ENCODE peak calls at places on chromosomes 2 and 18, in nine cellular contexts. One of them, this sample, is unnamed.

GRCh38 chr2:144211826-144212225 is 308.1 kb downstream of the ZEB2 start:
- DNase-seq in stomach: no peak
- DNase-seq in aorta: no peak
- DNase-seq in hepatocyte: no peak
- DNase-seq in keratinocyte: no peak
- DNase-seq in neuronal stem cell: no peak
- DNase-seq in fibroblast of lung: no peak
- DNase-seq in heart left ventricle: no peak
- DNase-seq in CD8-positive, alpha-beta memory T cell: no peak
- DNase-seq in this sample: no peak

GRCh38 chr2:501130-501529 is 176.1 kb downstream of the TMEM18 start:
- DNase-seq in stomach: no peak
- DNase-seq in aorta: no peak
- DNase-seq in hepatocyte: no peak
- DNase-seq in keratinocyte: no peak
- DNase-seq in neuronal stem cell: no peak
- DNase-seq in fibroblast of lung: no peak
- DNase-seq in heart left ventricle: no peak
- DNase-seq in CD8-positive, alpha-beta memory T cell: no peak
- DNase-seq in this sample: no peak

GRCh38 chr2:156115338-156115737 is 217.2 kb downstream of the NR4A2 start:
- DNase-seq in stomach: no peak
- DNase-seq in aorta: no peak
- DNase-seq in hepatocyte: no peak
- DNase-seq in keratinocyte: no peak
- DNase-seq in neuronal stem cell: no peak
- DNase-seq in fibroblast of lung: no peak
- DNase-seq in heart left ventricle: no peak
- DNase-seq in CD8-positive, alpha-beta memory T cell: no peak
- DNase-seq in this sample: no peak

GRCh38 chr2:178413472-178414265 is 37.3 kb downstream of the PRKRA start:
- DNase-seq in stomach: peak; percentile 67
- DNase-seq in aorta: peak; percentile 93
- DNase-seq in hepatocyte: peak; percentile 74
- DNase-seq in keratinocyte: no peak
- DNase-seq in neuronal stem cell: peak; percentile 69
- DNase-seq in fibroblast of lung: peak; percentile 74
- DNase-seq in heart left ventricle: peak; percentile 77
- DNase-seq in CD8-positive, alpha-beta memory T cell: peak; percentile 77
- DNase-seq in this sample: peak; percentile 28

GRCh38 chr18:48302736-48303135 is 106.4 kb downstream of the ZBTB7C start:
- DNase-seq in stomach: no peak
- DNase-seq in aorta: no peak
- DNase-seq in hepatocyte: no peak
- DNase-seq in keratinocyte: no peak
- DNase-seq in neuronal stem cell: no peak
- DNase-seq in fibroblast of lung: no peak
- DNase-seq in heart left ventricle: no peak
- DNase-seq in CD8-positive, alpha-beta memory T cell: no peak
- DNase-seq in this sample: no peak

GRCh38 chr18:23237524-23238151 is 102.4 kb downstream of the CABLES1 start:
- DNase-seq in stomach: peak; percentile 57
- DNase-seq in aorta: peak; percentile 87
- DNase-seq in hepatocyte: no peak
- DNase-seq in keratinocyte: no peak
- DNase-seq in neuronal stem cell: no peak
- DNase-seq in fibroblast of lung: peak; percentile 41
- DNase-seq in heart left ventricle: peak; percentile 52
- DNase-seq in CD8-positive, alpha-beta memory T cell: peak; percentile 21
- DNase-seq in this sample: no peak

GRCh38 chr18:9103488-9103887 is 989 bp downstream of the NDUFV2 start:
- DNase-seq in stomach: no peak
- DNase-seq in aorta: no peak
- DNase-seq in hepatocyte: peak; percentile 33
- DNase-seq in keratinocyte: no peak
- DNase-seq in neuronal stem cell: no peak
- DNase-seq in fibroblast of lung: peak; percentile 64
- DNase-seq in heart left ventricle: no peak
- DNase-seq in CD8-positive, alpha-beta memory T cell: peak; percentile 19
- DNase-seq in this sample: no peak

GRCh38 chr2:101463885-101464653 is 10.8 kb downstream of the RFX8 start:
- DNase-seq in stomach: no peak
- DNase-seq in aorta: no peak
- DNase-seq in hepatocyte: no peak
- DNase-seq in keratinocyte: no peak
- DNase-seq in neuronal stem cell: no peak
- DNase-seq in fibroblast of lung: peak; percentile 94
- DNase-seq in heart left ventricle: no peak
- DNase-seq in CD8-positive, alpha-beta memory T cell: no peak
- DNase-seq in this sample: no peak

GRCh38 chr2:20317690-20318089 is 33.0 kb downstream of the PUM2 start:
- DNase-seq in stomach: no peak
- DNase-seq in aorta: no peak
- DNase-seq in hepatocyte: no peak
- DNase-seq in keratinocyte: no peak
- DNase-seq in neuronal stem cell: no peak
- DNase-seq in fibroblast of lung: no peak
- DNase-seq in heart left ventricle: no peak
- DNase-seq in CD8-positive, alpha-beta memory T cell: no peak
- DNase-seq in this sample: no peak

DNA sequence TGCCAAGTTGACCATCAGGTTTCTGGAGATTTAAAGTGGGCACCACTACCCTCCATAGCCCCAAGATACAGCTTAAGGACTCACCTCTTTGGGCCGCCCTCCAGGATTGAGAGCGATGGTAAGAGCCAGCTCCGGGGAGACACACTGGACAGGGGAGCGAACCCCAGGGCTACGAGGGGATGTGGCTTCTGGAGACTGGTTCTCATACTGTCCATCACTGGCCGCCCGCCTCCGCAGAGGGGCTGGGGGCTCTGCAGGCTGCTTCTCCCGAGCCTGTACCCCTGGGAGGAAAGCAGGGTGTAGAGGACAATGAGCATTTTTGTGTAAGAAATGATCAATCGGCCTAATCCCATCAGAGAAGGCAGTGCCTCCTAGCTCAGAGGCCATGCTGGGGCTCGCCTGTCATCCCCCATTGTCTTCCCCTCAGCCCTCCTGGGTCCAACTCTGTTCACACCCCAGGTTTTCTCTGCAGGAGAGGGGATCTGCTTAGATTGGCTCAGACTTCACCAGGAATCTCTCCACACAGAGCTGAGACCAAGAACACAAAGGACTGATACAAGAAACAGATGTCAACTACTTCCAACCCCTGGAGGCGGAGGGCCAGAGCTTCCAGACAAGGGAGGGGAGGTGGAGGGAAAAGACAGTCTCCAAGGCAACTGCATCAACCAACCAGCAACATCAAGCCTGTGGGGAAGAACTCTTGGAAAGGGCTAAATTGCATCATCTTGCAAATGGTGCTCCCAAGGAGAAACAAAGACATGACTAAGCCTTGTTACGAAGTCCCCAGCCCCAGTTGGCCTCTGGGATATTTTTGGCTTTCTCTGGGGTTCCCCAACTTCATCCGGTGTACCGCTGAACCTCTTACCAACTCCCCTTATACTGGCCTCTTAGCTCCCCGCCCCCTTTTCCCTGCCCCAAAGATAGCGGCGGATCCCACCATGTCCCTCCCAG is 166.6 kb downstream of the TNS1 start:
- DNase-seq in stomach: no peak
- DNase-seq in aorta: no peak
- DNase-seq in hepatocyte: peak; percentile 69
- DNase-seq in keratinocyte: no peak
- DNase-seq in neuronal stem cell: peak; percentile 62
- DNase-seq in fibroblast of lung: peak; percentile 92
- DNase-seq in heart left ventricle: peak; percentile 84
- DNase-seq in CD8-positive, alpha-beta memory T cell: no peak
- DNase-seq in this sample: no peak
- H3K27me3 ChIP-seq in stomach: no peaks in the 10 kb centered on the region
- H3K27me3 ChIP-seq in aorta: no peaks in the 10 kb centered on the region
- H3K27me3 ChIP-seq in hepatocyte: no peaks in the 10 kb centered on the region
- H3K27me3 ChIP-seq in keratinocyte: no peaks in the 10 kb centered on the region
- H3K27me3 ChIP-seq in neuronal stem cell: no peaks in the 10 kb centered on the region
- H3K27me3 ChIP-seq in fibroblast of lung: no peaks in the 10 kb centered on the region
- H3K27me3 ChIP-seq in heart left ventricle: no peaks in the 10 kb centered on the region
- H3K27me3 ChIP-seq in CD8-positive, alpha-beta memory T cell: no peaks in the 10 kb centered on the region
- H3K27me3 ChIP-seq in this sample: no peaks in the 10 kb centered on the region

DNA sequence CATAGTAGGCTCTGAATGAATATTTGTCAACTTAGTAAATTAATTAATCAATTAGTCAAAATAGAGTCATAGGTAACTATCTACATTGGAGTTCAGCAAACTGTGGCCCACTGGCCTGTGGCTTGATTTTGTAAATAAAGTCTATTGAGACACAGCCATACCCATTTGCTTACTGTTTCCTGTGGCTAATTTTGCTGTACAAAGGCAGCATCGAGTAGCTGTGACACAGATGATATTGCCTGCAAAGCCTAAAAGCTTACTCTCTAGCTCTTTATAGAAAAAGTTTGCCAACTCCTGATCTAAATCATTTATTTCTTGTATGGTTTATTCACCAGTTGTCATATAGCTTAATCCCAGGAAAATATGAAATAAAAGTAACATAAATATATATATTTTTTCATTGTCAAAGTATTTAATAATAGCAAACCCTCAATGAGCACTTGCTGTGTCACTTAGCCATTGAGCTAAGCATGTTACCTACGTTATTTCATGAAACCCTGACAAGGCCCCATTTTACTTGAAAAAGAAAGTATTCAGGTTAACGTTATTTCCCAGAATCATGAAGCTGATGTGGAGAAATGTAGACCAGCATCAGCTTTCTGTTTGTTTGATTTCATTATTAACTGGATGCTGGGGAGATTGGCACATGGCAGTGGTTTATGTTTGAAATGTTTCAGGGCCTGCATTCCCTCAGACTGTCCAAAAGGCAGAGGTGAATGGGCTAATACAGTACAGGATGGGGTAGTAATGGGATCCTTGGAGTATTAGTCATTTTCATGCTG is 69.6 kb downstream of the ICOS start:
- DNase-seq in stomach: no peak
- DNase-seq in aorta: no peak
- DNase-seq in hepatocyte: no peak
- DNase-seq in keratinocyte: no peak
- DNase-seq in neuronal stem cell: no peak
- DNase-seq in fibroblast of lung: no peak
- DNase-seq in heart left ventricle: no peak
- DNase-seq in CD8-positive, alpha-beta memory T cell: no peak
- DNase-seq in this sample: no peak
- H3K4me3 ChIP-seq in stomach: no peak overlapping the region
- H3K4me3 ChIP-seq in aorta: no peak overlapping the region
- H3K4me3 ChIP-seq in hepatocyte: no peak overlapping the region
- H3K4me3 ChIP-seq in keratinocyte: no peak overlapping the region
- H3K4me3 ChIP-seq in neuronal stem cell: no peak overlapping the region
- H3K4me3 ChIP-seq in fibroblast of lung: no peak overlapping the region
- H3K4me3 ChIP-seq in heart left ventricle: no peak overlapping the region
- H3K4me3 ChIP-seq in CD8-positive, alpha-beta memory T cell: no peak overlapping the region
- H3K4me3 ChIP-seq in this sample: no peak overlapping the region

DNA sequence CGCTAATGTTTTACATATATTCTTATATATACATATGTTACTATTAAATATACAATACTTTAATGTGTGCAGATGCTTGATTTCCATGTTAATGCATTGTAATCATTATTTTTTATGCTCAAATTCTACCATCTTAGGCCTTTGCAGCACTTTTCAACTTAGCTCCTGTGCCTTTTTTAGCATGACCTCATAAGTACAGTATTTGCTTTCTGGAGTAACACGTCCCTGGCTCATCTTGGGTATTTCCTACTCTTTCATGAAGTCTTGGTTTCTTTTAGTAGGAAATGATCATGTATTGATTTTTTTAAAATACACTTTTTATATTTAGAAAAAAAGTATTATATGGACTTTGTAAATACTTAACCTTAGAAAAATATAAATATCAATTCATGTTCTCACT is 36.5 kb downstream of the CAB39 start:
- DNase-seq in stomach: no peak
- DNase-seq in aorta: no peak
- DNase-seq in hepatocyte: no peak
- DNase-seq in keratinocyte: no peak
- DNase-seq in neuronal stem cell: no peak
- DNase-seq in fibroblast of lung: peak; percentile 37
- DNase-seq in heart left ventricle: no peak
- DNase-seq in CD8-positive, alpha-beta memory T cell: no peak
- DNase-seq in this sample: no peak
- H3K27me3 ChIP-seq in stomach: no peaks in the 10 kb centered on the region
- H3K27me3 ChIP-seq in aorta: no peaks in the 10 kb centered on the region
- H3K27me3 ChIP-seq in hepatocyte: no peaks in the 10 kb centered on the region
- H3K27me3 ChIP-seq in keratinocyte: no peaks in the 10 kb centered on the region
- H3K27me3 ChIP-seq in neuronal stem cell: no peaks in the 10 kb centered on the region
- H3K27me3 ChIP-seq in fibroblast of lung: no peaks in the 10 kb centered on the region
- H3K27me3 ChIP-seq in heart left ventricle: no peaks in the 10 kb centered on the region
- H3K27me3 ChIP-seq in CD8-positive, alpha-beta memory T cell: no peaks in the 10 kb centered on the region
- H3K27me3 ChIP-seq in this sample: no peaks in the 10 kb centered on the region

GRCh38 chr2:105752691-105753090 is 8.0 kb downstream of the NCK2 start:
- DNase-seq in stomach: no peak
- DNase-seq in aorta: no peak
- DNase-seq in hepatocyte: no peak
- DNase-seq in keratinocyte: no peak
- DNase-seq in neuronal stem cell: no peak
- DNase-seq in fibroblast of lung: no peak
- DNase-seq in heart left ventricle: no peak
- DNase-seq in CD8-positive, alpha-beta memory T cell: no peak
- DNase-seq in this sample: no peak

GRCh38 chr2:105754999-105755398 is 10.3 kb downstream of the NCK2 start:
- DNase-seq in stomach: no peak
- DNase-seq in aorta: no peak
- DNase-seq in hepatocyte: no peak
- DNase-seq in keratinocyte: no peak
- DNase-seq in neuronal stem cell: no peak
- DNase-seq in fibroblast of lung: no peak
- DNase-seq in heart left ventricle: no peak
- DNase-seq in CD8-positive, alpha-beta memory T cell: no peak
- DNase-seq in this sample: no peak

GRCh38 chr2:105754011-105754410 is 9.3 kb downstream of the NCK2 start:
- DNase-seq in stomach: no peak
- DNase-seq in aorta: no peak
- DNase-seq in hepatocyte: no peak
- DNase-seq in keratinocyte: no peak
- DNase-seq in neuronal stem cell: no peak
- DNase-seq in fibroblast of lung: no peak
- DNase-seq in heart left ventricle: no peak
- DNase-seq in CD8-positive, alpha-beta memory T cell: peak; percentile 66
- DNase-seq in this sample: no peak

GRCh38 chr2:105751272-105751671 is 6.6 kb downstream of the NCK2 start:
- DNase-seq in stomach: no peak
- DNase-seq in aorta: no peak
- DNase-seq in hepatocyte: no peak
- DNase-seq in keratinocyte: no peak
- DNase-seq in neuronal stem cell: no peak
- DNase-seq in fibroblast of lung: no peak
- DNase-seq in heart left ventricle: no peak
- DNase-seq in CD8-positive, alpha-beta memory T cell: no peak
- DNase-seq in this sample: no peak

DNA sequence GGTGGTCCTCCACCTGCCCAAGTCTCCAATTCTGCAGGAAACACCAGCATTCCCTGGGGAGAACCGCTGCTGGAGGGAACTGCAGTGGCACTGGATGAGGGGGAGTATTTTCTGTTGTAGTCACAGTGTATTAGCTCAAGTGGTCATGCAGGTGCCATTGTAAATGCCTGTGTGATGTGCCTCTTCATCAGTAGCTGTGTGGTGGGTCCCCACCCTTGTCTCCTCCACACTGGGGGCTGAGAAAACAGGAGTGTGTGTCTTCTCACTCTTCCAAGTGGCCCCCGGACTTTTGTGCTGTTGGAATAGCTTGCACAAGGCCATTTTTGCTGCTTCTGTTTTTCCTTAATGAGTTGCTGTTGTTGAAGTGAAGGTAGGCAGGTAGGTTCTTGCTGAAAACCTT is 8.7 kb downstream of the NCK2 start:
- DNase-seq in stomach: no peak
- DNase-seq in aorta: no peak
- DNase-seq in hepatocyte: no peak
- DNase-seq in keratinocyte: no peak
- DNase-seq in neuronal stem cell: no peak
- DNase-seq in fibroblast of lung: no peak
- DNase-seq in heart left ventricle: no peak
- DNase-seq in CD8-positive, alpha-beta memory T cell: no peak
- DNase-seq in this sample: no peak
- H3K4me3 ChIP-seq in stomach: no peak overlapping the region
- H3K4me3 ChIP-seq in aorta: no peak overlapping the region
- H3K4me3 ChIP-seq in hepatocyte: no peak overlapping the region
- H3K4me3 ChIP-seq in keratinocyte: no peak overlapping the region
- H3K4me3 ChIP-seq in neuronal stem cell: no peak overlapping the region
- H3K4me3 ChIP-seq in fibroblast of lung: no peak overlapping the region
- H3K4me3 ChIP-seq in heart left ventricle: no peak overlapping the region
- H3K4me3 ChIP-seq in CD8-positive, alpha-beta memory T cell: peak overlapping the region; percentile 32
- H3K4me3 ChIP-seq in this sample: no peak overlapping the region